ENCODE peak calls at places on chromosomes 7 and 10, in six cellular contexts. Z, G, S, V, L and D are unnamed samples.

GRCh38 chr10:93871805-93872204 is 22.0 kb upstream of the SLC35G1 start:
- DNase-seq in Z (no peak), G (no peak), S (no peak), V (no peak), L (no peak), D (peak)

GRCh38 chr10:97898429-97898828 is 48.8 kb downstream of the GOLGA7B start:
- DNase-seq in Z (no peak), G (no peak), S (no peak), V (no peak), L (no peak), D (no peak)

GRCh38 chr10:113775681-113776294 is 24.3 kb downstream of the PLEKHS1 start:
- DNase-seq in Z (no peak), G (no peak), S (no peak), V (no peak), L (no peak), D (no peak)

GRCh38 chr7:16284581-16284980 is 136.8 kb downstream of the CRPPA start:
- DNase-seq in Z (no peak), G (no peak), S (no peak), V (no peak), L (no peak), D (no peak)

GRCh38 chr7:26726051-26726450 is 138.3 kb downstream of the SKAP2 start:
- DNase-seq in Z (no peak), G (no peak), S (no peak), V (no peak), L (no peak), D (no peak)

GRCh38 chr10:131163444-131163843 is 148.1 kb downstream of the TCERG1L start:
- DNase-seq in Z (no peak), G (no peak), S (no peak), V (no peak), L (no peak), D (no peak)

GRCh38 chr10:127485153-127485857 is 63.8 kb upstream of the NPS start:
- DNase-seq in Z (no peak), G (no peak), S (no peak), V (no peak), L (no peak), D (no peak)

GRCh38 chr7:128000854-128001265 is 30.4 kb downstream of the LRRC4 start:
- DNase-seq in Z (no peak), G (no peak), S (no peak), V (no peak), L (no peak), D (no peak)

GRCh38 chr7:68266004-68266579 is 1269.5 kb downstream of the TYW1 start:
- DNase-seq in Z (no peak), G (no peak), S (no peak), V (no peak), L (no peak), D (no peak)

GRCh38 chr7:644381-645305 is 81.9 kb upstream of the DNAAF5 start:
- DNase-seq in Z (no peak), G (peak), S (no peak), V (no peak), L (no peak), D (no peak)

GRCh38 chr7:49245062-49245461 is 320.7 kb downstream of the CDC14C start:
- DNase-seq in Z (no peak), G (no peak), S (no peak), V (no peak), L (no peak), D (no peak)

GRCh38 chr10:113854019-113854756 is at the start of the genes DCLRE1A and NHLRC2:
- DNase-seq in Z (peak), G (peak), S (peak), V (peak), L (peak), D (peak)

GRCh38 chr10:63169063-63169462 is 35.9 kb downstream of the NRBF2 start:
- DNase-seq in Z (no peak), G (no peak), S (no peak), V (no peak), L (no peak), D (no peak)

GRCh38 chr7:99224263-99224947 is 16.5 kb upstream of the KPNA7 start:
- DNase-seq in Z (no peak), G (no peak), S (no peak), V (no peak), L (no peak), D (no peak)

GRCh38 chr10:12194752-12195271 is 879 bp downstream of the NUDT5 start:
- DNase-seq in Z (peak), G (peak), S (no peak), V (peak), L (peak), D (no peak)

GRCh38 chr10:77784856-77785255 is 141.7 kb downstream of the DLG5 start:
- DNase-seq in Z (no peak), G (no peak), S (no peak), V (no peak), L (peak), D (no peak)

GRCh38 chr10:118238573-118239240 is 103.4 kb downstream of the FAM204A start:
- DNase-seq in Z (no peak), G (no peak), S (no peak), V (no peak), L (no peak), D (no peak)

GRCh38 chr10:34651796-34652195 is 163.3 kb downstream of the PARD3 start:
- DNase-seq in Z (no peak), G (no peak), S (no peak), V (no peak), L (no peak), D (no peak)

GRCh38 chr7:128665057-128665456 is 7.0 kb upstream of the GARIN1A start:
- DNase-seq in Z (no peak), G (no peak), S (no peak), V (no peak), L (no peak), D (no peak)

GRCh38 chr10:131857156-131858117 is 43.4 kb upstream of the PPP2R2D start:
- DNase-seq in Z (no peak), G (peak), S (no peak), V (no peak), L (no peak), D (no peak)

GRCh38 chr10:122495406-122496340 is 34.3 kb downstream of the HTRA1 start:
- DNase-seq in Z (no peak), G (no peak), S (no peak), V (no peak), L (no peak), D (no peak)

GRCh38 chr7:56447864-56448693 is 331.9 kb upstream of the NUPR2 start:
- DNase-seq in Z (no peak), G (no peak), S (no peak), V (no peak), L (no peak), D (no peak)

GRCh38 chr7:27737591-27737990 is 2.4 kb upstream of the TAX1BP1 start:
- DNase-seq in Z (no peak), G (no peak), S (no peak), V (no peak), L (no peak), D (no peak)

GRCh38 chr7:142487124-142487523 is 229.3 kb upstream of the PRSS58 start:
- DNase-seq in Z (no peak), G (no peak), S (no peak), V (no peak), L (no peak), D (no peak)

GRCh38 chr7:39465055-39465929 is 100.9 kb upstream of the YAE1 start:
- DNase-seq in Z (no peak), G (no peak), S (no peak), V (no peak), L (peak), D (peak)

GRCh38 chr10:13180788-13181187 is 19.4 kb downstream of the MCM10 start:
- DNase-seq in Z (no peak), G (no peak), S (no peak), V (no peak), L (no peak), D (no peak)

GRCh38 chr10:122648599-122649428 is 50.8 kb downstream of the C10orf120 start:
- DNase-seq in Z (peak), G (peak), S (peak), V (peak), L (peak), D (no peak)

GRCh38 chr10:127990846-127991542 is 84.1 kb downstream of the PTPRE start:
- DNase-seq in Z (no peak), G (no peak), S (no peak), V (no peak), L (no peak), D (no peak)